ENCODE peak calls at places on chromosomes 12 and 14, in four cellular contexts. R is IMR-90, J is H9, Q is MM.1S. N is an unnamed sample. For H4K20me1, the result is how much of the 10 kb centered on the place peaks cover.

GRCh38 chr12:39372929-39373328 is 70.0 kb downstream of the KIF21A start:
- DNase-seq in R (no peak), Q (peak), J (no peak), N (no peak)

GRCh38 chr14:77760381-77761204 is at the start of gene SNW1:
- DNase-seq in Q (peak), J (peak), R (peak), N (peak)

GRCh38 chr14:73250781-73251500 is 13.6 kb downstream of the PAPLN start:
- DNase-seq in J (no peak), R (no peak), Q (no peak), N (no peak)

GRCh38 chr14:97274626-97275025 is 477.4 kb downstream of the VRK1 start:
- DNase-seq in Q (no peak), J (no peak), R (no peak), N (no peak)

GRCh38 chr12:127898616-127899015 is 368.4 kb upstream of the TMEM132C start:
- DNase-seq in Q (no peak), R (no peak), J (no peak), N (no peak)

GRCh38 chr14:88005978-88006851 is 1.3 kb downstream of the GPR65 start:
- DNase-seq in Q (no peak), R (no peak), J (no peak), N (no peak)

GRCh38 chr12:109539508-109539907 is 33.8 kb downstream of the MMAB start:
- DNase-seq in J (no peak), R (peak), Q (no peak), N (no peak)

GRCh38 chr14:58598028-58598850 is 39.5 kb upstream of the DACT1 start:
- DNase-seq in Q (no peak), R (peak), J (no peak), N (no peak)

GRCh38 chr12:64325055-64325454 is 65.5 kb downstream of the C12orf56 start:
- DNase-seq in Q (no peak), J (no peak), R (no peak), N (no peak)

GRCh38 chr12:106049105-106049504 is 89.6 kb downstream of the NUAK1 start:
- DNase-seq in R (no peak), J (no peak), Q (no peak), N (no peak)

GRCh38 chr14:63287661-63288483 is 30.9 kb downstream of the GPHB5 start:
- DNase-seq in R (peak), J (no peak), Q (no peak), N (no peak)

GRCh38 chr14:81511110-81511900 is 22.3 kb downstream of the SEL1L start:
- DNase-seq in R (no peak), J (no peak), Q (no peak), N (no peak)

GRCh38 chr12:12586879-12587675 is 24.4 kb upstream of the DUSP16 start:
- DNase-seq in R (no peak), Q (no peak), J (no peak), N (no peak)

GRCh38 chr14:75046899-75047298 is 4.4 kb downstream of the MLH3 start:
- DNase-seq in J (no peak), Q (no peak), R (peak), N (no peak)

GRCh38 chr12:89328483-89329030 is 23.7 kb downstream of the DUSP6 start:
- DNase-seq in Q (no peak), R (no peak), J (no peak), N (no peak)

DNA sequence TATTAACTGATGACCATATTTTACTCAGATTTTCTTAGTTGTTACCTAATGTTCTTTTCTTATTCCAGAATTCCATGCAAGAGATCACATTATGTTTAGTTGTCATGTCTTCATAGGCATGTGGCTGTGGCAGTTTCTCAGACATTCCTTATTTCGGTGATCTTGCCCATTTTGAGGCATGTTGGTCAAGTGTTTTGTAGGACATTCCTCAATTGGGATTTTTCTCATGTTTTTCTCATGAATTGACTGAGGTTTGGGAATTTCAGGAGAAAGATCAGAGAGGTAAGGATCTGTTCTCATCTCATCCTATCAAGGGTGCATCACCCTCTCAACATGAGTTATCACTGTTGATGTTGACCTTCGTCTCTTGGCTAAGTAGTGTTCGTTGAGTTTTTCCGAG is 81.3 kb downstream of the CHST11 start:
- DNase-seq in R (no peak), Q (no peak), J (no peak), N (no peak)
- H4K20me1 ChIP-seq in R (under half), Q (under half), J (under half), N (under half)

GRCh38 chr12:121816925-121817647 is 13.3 kb downstream of the SETD1B start:
- DNase-seq in Q (no peak), R (no peak), J (no peak), N (no peak)

GRCh38 chr12:121815221-121815620 is 11.4 kb downstream of the SETD1B start:
- DNase-seq in J (no peak), Q (no peak), R (no peak), N (no peak)

GRCh38 chr12:121820056-121820455 is 16.2 kb downstream of the SETD1B start:
- DNase-seq in J (peak), Q (no peak), R (no peak), N (no peak)

GRCh38 chr12:121819212-121819949 is 15.6 kb downstream of the SETD1B start:
- DNase-seq in J (no peak), Q (no peak), R (no peak), N (no peak)

DNA sequence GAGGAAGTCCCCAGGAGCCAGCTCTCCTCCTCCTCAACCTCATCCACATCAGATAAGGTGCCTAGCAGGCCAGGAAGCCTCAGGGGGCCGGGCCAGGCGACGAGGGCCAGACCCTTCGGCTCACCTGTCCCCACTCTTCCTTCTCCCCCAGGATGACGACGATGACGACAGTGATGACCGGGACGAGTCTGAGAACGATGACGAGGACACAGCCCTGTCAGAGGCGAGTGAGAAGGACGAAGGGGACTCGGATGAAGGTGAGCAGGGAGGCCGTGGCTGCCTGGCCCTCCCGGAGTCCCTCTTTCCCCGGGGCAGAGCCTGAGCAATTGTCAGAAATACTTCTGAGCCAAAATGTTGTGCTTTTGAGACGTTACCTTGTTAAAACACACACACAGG is 13.8 kb downstream of the SETD1B start:
- DNase-seq in Q (no peak), J (no peak), R (no peak), N (no peak)
- H4K20me1 ChIP-seq in Q (under half), J (under half), R (under half), N (under half)

GRCh38 chr12:25100738-25101445 is 94.1 kb downstream of the DNAI7 start:
- DNase-seq in R (no peak), Q (peak), J (no peak), N (no peak)
- H4K20me1 ChIP-seq in R (under half), Q (under half), J (under half), N (under half)

DNA sequence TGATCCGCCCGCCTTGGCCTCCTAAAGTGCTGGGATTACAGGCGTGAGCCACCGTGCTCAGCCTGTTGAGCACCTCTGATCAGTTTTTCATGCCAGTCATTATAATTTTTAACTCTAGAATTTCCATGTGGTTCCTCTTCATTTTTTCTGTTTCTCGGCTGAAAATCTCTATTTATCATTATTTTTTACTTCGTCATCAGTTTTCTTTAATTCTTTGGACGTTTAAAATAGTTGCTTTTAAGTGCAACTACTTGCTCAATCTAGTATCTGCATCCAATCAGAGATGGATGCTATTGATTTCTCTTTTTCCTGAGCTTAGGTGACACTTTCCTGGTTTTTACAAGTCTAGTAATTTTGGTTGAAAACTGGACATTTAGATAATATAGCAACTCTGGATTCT is 16.8 kb downstream of the MAPKAPK5 start:
- DNase-seq in Q (no peak), J (no peak), R (no peak), N (no peak)
- H4K20me1 ChIP-seq in Q (under half), J (under half), R (under half), N (under half)

DNA sequence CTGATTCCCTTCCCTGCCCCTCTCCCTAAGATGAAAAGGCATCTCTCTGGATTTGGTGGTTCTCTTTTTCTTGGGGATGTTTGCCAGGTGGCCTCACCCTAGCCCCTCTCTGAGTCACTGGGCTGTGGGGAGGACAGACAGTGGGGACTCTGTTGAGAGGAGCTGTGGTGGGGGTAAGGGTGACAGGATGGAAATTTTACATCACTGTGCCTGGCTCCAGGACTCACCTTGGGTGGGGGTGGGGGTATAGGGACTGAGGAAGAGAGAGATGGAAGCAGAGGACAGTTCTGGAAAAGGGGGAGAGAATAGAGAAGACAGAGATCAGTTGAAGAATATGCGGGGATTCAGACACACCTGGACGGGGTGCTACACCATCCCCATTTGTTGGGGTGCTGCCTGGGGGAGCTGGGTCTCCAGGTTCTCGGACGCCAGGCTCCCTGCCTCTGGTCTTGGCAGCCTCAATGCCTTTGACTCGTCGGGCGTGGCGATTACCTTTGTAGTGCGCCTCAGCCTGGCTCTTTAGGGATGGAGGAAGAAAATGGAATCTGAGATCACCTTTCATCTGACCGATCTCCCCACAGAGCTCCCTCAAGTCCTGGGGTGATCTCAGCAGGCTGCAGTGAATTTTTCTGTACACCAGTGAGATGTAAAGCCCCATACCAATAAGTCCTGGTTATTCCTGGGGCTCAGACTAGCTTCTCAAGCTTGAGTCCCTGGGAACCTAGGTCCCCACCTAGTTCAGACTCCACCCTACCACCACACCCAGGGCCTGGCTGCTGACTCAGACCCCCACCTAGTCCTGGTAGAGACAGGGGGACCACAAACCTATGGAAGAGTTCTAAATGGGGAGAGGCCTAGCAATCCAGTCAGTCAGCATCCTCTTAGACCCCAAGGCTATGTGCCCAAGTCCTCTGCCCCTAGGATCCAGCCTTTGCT is 9.6 kb upstream of the GPR84 start:
- DNase-seq in Q (no peak), J (no peak), R (no peak), N (peak)
- H4K20me1 ChIP-seq in Q (under half), J (under half), R (under half), N (under half)

GRCh38 chr14:47194051-47194450 is 481.4 kb downstream of the MDGA2 start:
- DNase-seq in J (no peak), Q (no peak), R (no peak), N (no peak)
- H4K20me1 ChIP-seq in J (under half), Q (under half), R (under half), N (under half)

DNA sequence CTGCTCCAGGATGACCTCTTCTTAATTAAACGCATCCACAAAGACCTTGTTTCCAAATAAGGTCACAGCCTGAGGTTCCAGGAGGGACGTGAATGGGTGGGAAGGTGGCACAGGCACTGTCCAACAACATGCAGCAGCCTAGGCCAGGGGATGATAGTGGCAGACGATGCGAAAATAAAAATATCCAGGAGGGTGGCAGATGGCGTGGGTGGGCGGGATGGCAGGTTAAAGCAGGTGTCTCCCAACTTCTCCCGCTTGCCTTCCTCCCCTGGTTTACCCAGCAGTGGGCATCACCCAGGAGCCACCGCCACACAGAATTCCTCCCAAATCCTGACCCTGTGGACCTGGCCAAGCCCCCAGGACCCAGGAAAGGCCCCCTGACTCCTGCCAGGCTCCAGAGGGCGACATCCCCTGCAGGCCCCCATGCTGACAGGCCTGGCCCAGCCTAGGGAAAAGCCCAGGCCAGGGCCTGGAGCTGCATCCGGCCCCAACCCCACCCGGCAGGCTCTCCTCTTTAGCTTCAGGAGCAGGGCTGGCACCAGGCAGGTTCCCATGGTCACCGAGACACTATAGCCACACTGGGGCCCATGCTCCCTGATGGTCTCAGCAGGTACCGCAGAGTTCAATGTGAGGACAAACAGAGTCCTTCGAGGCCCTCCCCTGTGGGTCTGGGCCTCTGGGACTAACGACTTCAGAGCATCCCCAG is 9.7 kb downstream of the NCOR2 start:
- DNase-seq in Q (no peak), J (peak), R (no peak), N (no peak)
- H4K20me1 ChIP-seq in Q (under half), J (under half), R (half or more), N (under half)

DNA sequence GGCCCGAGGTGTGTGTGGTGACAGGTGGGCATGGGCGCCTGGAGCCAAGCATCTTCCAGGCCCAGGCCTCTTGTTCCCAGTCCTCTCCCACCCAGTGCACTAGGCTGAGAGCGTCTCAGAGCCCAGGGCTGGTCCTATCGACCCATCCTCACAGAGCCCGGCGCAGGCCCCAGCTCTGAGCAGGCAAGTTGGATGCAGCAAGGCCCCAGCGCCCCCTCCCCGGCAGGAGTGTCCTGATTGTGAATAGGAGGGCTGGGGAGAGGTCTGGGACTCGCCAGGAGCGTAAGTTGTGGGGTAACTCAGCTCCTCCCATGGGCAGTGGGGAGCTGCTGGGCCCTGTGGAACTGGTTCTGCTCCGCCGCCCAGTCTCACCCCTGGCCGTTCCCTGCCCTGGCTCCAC is 26.3 kb downstream of the CALM1 start:
- DNase-seq in R (no peak), J (no peak), Q (no peak), N (no peak)
- H4K20me1 ChIP-seq in R (under half), J (under half), Q (under half), N (under half)

GRCh38 chr12:45587042-45587441 is 142.5 kb upstream of the ARID2 start:
- DNase-seq in J (no peak), Q (no peak), R (no peak), N (no peak)
- H4K20me1 ChIP-seq in J (under half), Q (under half), R (under half), N (under half)

GRCh38 chr14:24183014-24183481 is 5.6 kb downstream of the IPO4 start:
- DNase-seq in R (no peak), Q (no peak), J (no peak), N (no peak)
- H4K20me1 ChIP-seq in R (under half), Q (under half), J (under half), N (under half)

N was measured in HCT116.